ENCODE peak calls at places on chromosomes 11 and 22, in four cellular contexts. F, V, J and B are unnamed samples.

GRCh38 chr11:20397281-20397680 is 9.8 kb downstream of the PRMT3 start:
- DNase-seq in F (peak; percentile 69), V (no peak), J (peak; percentile 47), B (peak; percentile 80)

GRCh38 chr11:17506942-17507341 is 30.3 kb upstream of the ABCC8 start:
- DNase-seq in F (no peak), V (no peak), J (no peak), B (no peak)

GRCh38 chr22:22423681-22424080 is 84.9 kb downstream of the ZNF280B start:
- DNase-seq in F (no peak), V (no peak), J (no peak), B (no peak)

GRCh38 chr11:111586305-111586915 is 15.8 kb upstream of the SIK2 start:
- DNase-seq in F (peak; percentile 56), V (no peak), J (peak; percentile 61), B (peak; percentile 77)

GRCh38 chr22:42335839-42336378 is 65.5 kb upstream of the TCF20 start:
- DNase-seq in F (no peak), V (no peak), J (no peak), B (no peak)

GRCh38 chr22:39405346-39406085 is 5.9 kb downstream of the TAB1 start:
- DNase-seq in F (peak; percentile 76), V (peak; percentile 43), J (peak; percentile 75), B (peak; percentile 82)

GRCh38 chr11:35927067-35927466 is 16.8 kb upstream of the LDLRAD3 start:
- DNase-seq in F (no peak), V (no peak), J (no peak), B (no peak)

GRCh38 chr22:43152001-43152354 is 619 bp downstream of the TSPO start:
- DNase-seq in F (no peak), V (no peak), J (no peak), B (no peak)

GRCh38 chr11:288328-289144 is at the start of gene PGGHG:
- DNase-seq in F (peak; percentile 39), V (peak; percentile 97), J (no peak), B (no peak)

GRCh38 chr11:80104196-80104595 is 663.4 kb upstream of the TENM4 start:
- DNase-seq in F (peak; percentile 66), V (no peak), J (no peak), B (no peak)

GRCh38 chr11:80109031-80109430 is 668.2 kb upstream of the TENM4 start:
- DNase-seq in F (no peak), V (no peak), J (no peak), B (peak; percentile 35)

GRCh38 chr11:80103149-80103859 is 662.5 kb upstream of the TENM4 start:
- DNase-seq in F (peak; percentile 94), V (no peak), J (peak; percentile 90), B (peak; percentile 93)

GRCh38 chr11:80109652-80110051 is 668.8 kb upstream of the TENM4 start:
- DNase-seq in F (no peak), V (no peak), J (no peak), B (no peak)

GRCh38 chr11:80107415-80107814 is 666.6 kb upstream of the TENM4 start:
- DNase-seq in F (no peak), V (no peak), J (no peak), B (no peak)
- TF ChIP-seq CTCF in F (no peak), V (no peak), J (no peak), B (peak; percentile 13)

GRCh38 chr11:65808744-65809341 is 22.0 kb downstream of the OVOL1 start:
- DNase-seq in F (no peak), V (no peak), J (no peak), B (no peak)

GRCh38 chr11:65810046-65810868 is 23.4 kb downstream of the OVOL1 start:
- DNase-seq in F (no peak), V (no peak), J (no peak), B (no peak)

GRCh38 chr11:65809496-65809895 is 22.6 kb downstream of the OVOL1 start:
- DNase-seq in F (no peak), V (no peak), J (no peak), B (no peak)

GRCh38 chr11:65814131-65814959 is 19.4 kb upstream of the SNX32 start:
- DNase-seq in F (no peak), V (no peak), J (peak; percentile 65), B (peak; percentile 22)

DNA sequence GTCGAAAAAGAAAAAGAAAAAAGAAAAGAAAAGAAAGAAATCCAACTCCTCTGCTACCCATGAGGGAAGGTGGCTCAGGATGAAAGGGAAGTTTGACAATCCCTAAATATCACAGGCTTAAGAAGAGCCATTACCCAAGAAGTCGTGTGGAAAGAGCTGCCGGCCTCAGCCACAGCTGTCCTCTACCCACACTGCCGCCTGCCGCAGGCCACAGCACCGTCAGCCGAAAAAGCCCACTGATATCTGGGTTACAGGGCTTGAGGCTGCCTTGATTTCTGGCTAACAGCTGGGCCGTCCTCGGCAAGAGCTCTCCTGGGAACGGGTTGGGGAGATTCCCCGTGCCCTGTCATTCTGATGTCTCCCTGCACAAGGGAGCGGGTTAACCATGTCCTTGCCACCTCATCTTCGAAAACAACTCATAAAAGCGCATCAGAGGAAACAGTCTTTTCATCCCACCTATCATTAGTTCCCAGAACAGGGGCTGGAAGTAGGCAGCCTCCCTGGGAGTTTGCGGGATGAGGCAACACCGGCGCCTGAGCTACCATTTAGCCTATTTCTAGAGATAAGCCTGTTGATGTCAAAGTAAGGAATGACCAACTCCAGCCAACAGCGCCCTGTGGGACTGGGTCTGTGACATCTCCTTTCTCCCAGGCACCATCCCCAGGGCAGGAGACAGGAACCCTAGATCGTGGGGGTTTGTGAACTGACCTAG is 21.8 kb upstream of the SNX32 start:
- DNase-seq in F (no peak), V (no peak), J (no peak), B (no peak)
- H3K4me3 ChIP-seq in F (no peak overlapping the region), V (no peak overlapping the region), J (no peak overlapping the region), B (no peak overlapping the region)

GRCh38 chr11:46367244-46367915 is 14.1 kb upstream of the MDK start:
- DNase-seq in F (peak; percentile 54), V (peak; percentile 94), J (no peak), B (peak; percentile 66)
- TF ChIP-seq CTCF in F (peak; percentile 71), V (peak; percentile 87), J (peak; percentile 91), B (peak; percentile 83)

GRCh38 chr22:19962246-19962908 is 20.8 kb upstream of the TXNRD2 start:
- DNase-seq in F (peak; percentile 71), V (peak; percentile 80), J (peak; percentile 68), B (peak; percentile 87)
- H3K4me3 ChIP-seq in F (no peak overlapping the region), V (no peak overlapping the region), J (no peak overlapping the region), B (no peak overlapping the region)

GRCh38 chr22:48781868-48782267 is 1045.8 kb downstream of the BRD1 start:
- DNase-seq in F (no peak), V (no peak), J (no peak), B (no peak)

GRCh38 chr22:48783821-48784266 is 1043.8 kb downstream of the BRD1 start:
- DNase-seq in F (no peak), V (no peak), J (no peak), B (no peak)

GRCh38 chr22:48781391-48781790 is 1046.3 kb downstream of the BRD1 start:
- DNase-seq in F (no peak), V (no peak), J (no peak), B (no peak)

GRCh38 chr22:48782326-48782725 is 1045.3 kb downstream of the BRD1 start:
- DNase-seq in F (no peak), V (no peak), J (no peak), B (no peak)

GRCh38 chr22:48782817-48783511 is 1044.7 kb downstream of the BRD1 start:
- DNase-seq in F (no peak), V (no peak), J (no peak), B (no peak)
- TF ChIP-seq CTCF in F (no peak), V (no peak), J (no peak), B (no peak)